ENCODE peak calls at places on chromosomes 12 and 14, in seven cellular contexts. One of them, this sample, is unnamed.

GRCh38 chr12:92739099-92739498 is 36.3 kb downstream of the PLEKHG7 start:
- DNase-seq in Panc1: no peak
- DNase-seq in lung: no peak
- DNase-seq in psoas muscle: peak; percentile 44
- DNase-seq in neural progenitor cell: peak; percentile 20
- DNase-seq in CD8-positive, alpha-beta T cell: no peak
- DNase-seq in breast epithelium: no peak
- DNase-seq in this sample: no peak

GRCh38 chr12:79547735-79548347 is 142.9 kb downstream of the PAWR start:
- DNase-seq in neural progenitor cell: peak; percentile 64
- DNase-seq in lung: no peak
- DNase-seq in psoas muscle: no peak
- DNase-seq in Panc1: peak; percentile 80
- DNase-seq in breast epithelium: no peak
- DNase-seq in CD8-positive, alpha-beta T cell: no peak
- DNase-seq in this sample: peak; percentile 79

GRCh38 chr12:110661337-110661972 is 27.5 kb downstream of the HVCN1 start:
- DNase-seq in CD8-positive, alpha-beta T cell: peak; percentile 38
- DNase-seq in neural progenitor cell: no peak
- DNase-seq in breast epithelium: no peak
- DNase-seq in psoas muscle: peak; percentile 58
- DNase-seq in lung: peak; percentile 33
- DNase-seq in Panc1: no peak
- DNase-seq in this sample: no peak

GRCh38 chr14:102392506-102392905 is 29.8 kb downstream of the TECPR2 start:
- DNase-seq in CD8-positive, alpha-beta T cell: no peak
- DNase-seq in Panc1: no peak
- DNase-seq in breast epithelium: no peak
- DNase-seq in psoas muscle: no peak
- DNase-seq in lung: no peak
- DNase-seq in neural progenitor cell: no peak
- DNase-seq in this sample: no peak

GRCh38 chr12:3246253-3246652 is 169.1 kb downstream of the TSPAN9 start:
- DNase-seq in Panc1: no peak
- DNase-seq in neural progenitor cell: no peak
- DNase-seq in CD8-positive, alpha-beta T cell: no peak
- DNase-seq in lung: no peak
- DNase-seq in breast epithelium: no peak
- DNase-seq in psoas muscle: no peak
- DNase-seq in this sample: no peak

GRCh38 chr12:68252077-68252476 is 1.3 kb downstream of the IL22 start:
- DNase-seq in lung: no peak
- DNase-seq in psoas muscle: no peak
- DNase-seq in neural progenitor cell: no peak
- DNase-seq in Panc1: no peak
- DNase-seq in breast epithelium: no peak
- DNase-seq in CD8-positive, alpha-beta T cell: no peak
- DNase-seq in this sample: no peak

GRCh38 chr12:25692115-25693035 is 139.3 kb upstream of the LMNTD1 start:
- DNase-seq in CD8-positive, alpha-beta T cell: no peak
- DNase-seq in breast epithelium: no peak
- DNase-seq in psoas muscle: no peak
- DNase-seq in Panc1: no peak
- DNase-seq in lung: no peak
- DNase-seq in neural progenitor cell: no peak
- DNase-seq in this sample: no peak

GRCh38 chr14:20093442-20093841 is 17.1 kb upstream of the OR4K17 start:
- DNase-seq in breast epithelium: no peak
- DNase-seq in neural progenitor cell: no peak
- DNase-seq in CD8-positive, alpha-beta T cell: no peak
- DNase-seq in lung: no peak
- DNase-seq in psoas muscle: no peak
- DNase-seq in Panc1: no peak
- DNase-seq in this sample: no peak

GRCh38 chr12:27937768-27938167 is 34.8 kb downstream of the PTHLH start:
- DNase-seq in neural progenitor cell: no peak
- DNase-seq in lung: no peak
- DNase-seq in CD8-positive, alpha-beta T cell: no peak
- DNase-seq in psoas muscle: no peak
- DNase-seq in breast epithelium: no peak
- DNase-seq in Panc1: no peak
- DNase-seq in this sample: no peak

GRCh38 chr12:124321040-124321481 is 26.2 kb downstream of the RFLNA start:
- DNase-seq in neural progenitor cell: peak; percentile 58
- DNase-seq in Panc1: peak; percentile 39
- DNase-seq in psoas muscle: peak; percentile 85
- DNase-seq in breast epithelium: peak; percentile 70
- DNase-seq in CD8-positive, alpha-beta T cell: peak; percentile 36
- DNase-seq in lung: peak; percentile 61
- DNase-seq in this sample: peak; percentile 52

GRCh38 chr12:93134893-93135285 is 205.8 kb upstream of the EEA1 start:
- DNase-seq in CD8-positive, alpha-beta T cell: no peak
- DNase-seq in lung: no peak
- DNase-seq in psoas muscle: no peak
- DNase-seq in Panc1: no peak
- DNase-seq in neural progenitor cell: no peak
- DNase-seq in breast epithelium: no peak
- DNase-seq in this sample: no peak

GRCh38 chr12:108316153-108316892 is 22.8 kb downstream of the CMKLR1 start:
- DNase-seq in Panc1: no peak
- DNase-seq in CD8-positive, alpha-beta T cell: no peak
- DNase-seq in breast epithelium: no peak
- DNase-seq in neural progenitor cell: peak; percentile 38
- DNase-seq in lung: no peak
- DNase-seq in psoas muscle: peak; percentile 37
- DNase-seq in this sample: no peak

GRCh38 chr12:120103044-120103338 is 13.6 kb downstream of the RAB35 start:
- DNase-seq in CD8-positive, alpha-beta T cell: no peak
- DNase-seq in psoas muscle: peak; percentile 48
- DNase-seq in breast epithelium: no peak
- DNase-seq in Panc1: no peak
- DNase-seq in lung: no peak
- DNase-seq in neural progenitor cell: no peak
- DNase-seq in this sample: no peak

GRCh38 chr12:9687228-9687627 is 17.7 kb downstream of the CLEC2D start:
- DNase-seq in breast epithelium: no peak
- DNase-seq in Panc1: no peak
- DNase-seq in psoas muscle: no peak
- DNase-seq in neural progenitor cell: peak; percentile 7
- DNase-seq in CD8-positive, alpha-beta T cell: no peak
- DNase-seq in lung: no peak
- DNase-seq in this sample: no peak

GRCh38 chr12:124617615-124618014 is 50.2 kb upstream of the NCOR2 start:
- DNase-seq in breast epithelium: peak; percentile 73
- DNase-seq in psoas muscle: no peak
- DNase-seq in lung: no peak
- DNase-seq in CD8-positive, alpha-beta T cell: no peak
- DNase-seq in neural progenitor cell: peak; percentile 67
- DNase-seq in Panc1: no peak
- DNase-seq in this sample: no peak

GRCh38 chr12:23944067-23944466 is 5.4 kb downstream of the SOX5 start:
- DNase-seq in breast epithelium: no peak
- DNase-seq in lung: no peak
- DNase-seq in Panc1: no peak
- DNase-seq in psoas muscle: no peak
- DNase-seq in neural progenitor cell: peak; percentile 69
- DNase-seq in CD8-positive, alpha-beta T cell: no peak
- DNase-seq in this sample: no peak

GRCh38 chr12:44317651-44318126 is 481.8 kb downstream of the TMEM117 start:
- DNase-seq in psoas muscle: no peak
- DNase-seq in lung: no peak
- DNase-seq in Panc1: peak; percentile 28
- DNase-seq in breast epithelium: no peak
- DNase-seq in neural progenitor cell: peak; percentile 65
- DNase-seq in CD8-positive, alpha-beta T cell: no peak
- DNase-seq in this sample: peak; percentile 25

GRCh38 chr12:30779178-30779577 is 24.4 kb upstream of the CAPRIN2 start:
- DNase-seq in CD8-positive, alpha-beta T cell: no peak
- DNase-seq in psoas muscle: no peak
- DNase-seq in lung: no peak
- DNase-seq in Panc1: no peak
- DNase-seq in neural progenitor cell: no peak
- DNase-seq in breast epithelium: no peak
- DNase-seq in this sample: no peak

GRCh38 chr12:30784508-30784907 is 29.8 kb upstream of the CAPRIN2 start:
- DNase-seq in neural progenitor cell: no peak
- DNase-seq in lung: no peak
- DNase-seq in Panc1: no peak
- DNase-seq in CD8-positive, alpha-beta T cell: no peak
- DNase-seq in psoas muscle: no peak
- DNase-seq in breast epithelium: no peak
- DNase-seq in this sample: no peak

GRCh38 chr12:30783946-30784345 is 29.2 kb upstream of the CAPRIN2 start:
- DNase-seq in CD8-positive, alpha-beta T cell: no peak
- DNase-seq in breast epithelium: no peak
- DNase-seq in lung: no peak
- DNase-seq in psoas muscle: no peak
- DNase-seq in neural progenitor cell: no peak
- DNase-seq in Panc1: no peak
- DNase-seq in this sample: no peak

GRCh38 chr12:30782316-30783173 is 27.8 kb upstream of the CAPRIN2 start:
- DNase-seq in Panc1: no peak
- DNase-seq in breast epithelium: no peak
- DNase-seq in CD8-positive, alpha-beta T cell: no peak
- DNase-seq in lung: no peak
- DNase-seq in neural progenitor cell: no peak
- DNase-seq in psoas muscle: peak; percentile 88
- DNase-seq in this sample: no peak

DNA sequence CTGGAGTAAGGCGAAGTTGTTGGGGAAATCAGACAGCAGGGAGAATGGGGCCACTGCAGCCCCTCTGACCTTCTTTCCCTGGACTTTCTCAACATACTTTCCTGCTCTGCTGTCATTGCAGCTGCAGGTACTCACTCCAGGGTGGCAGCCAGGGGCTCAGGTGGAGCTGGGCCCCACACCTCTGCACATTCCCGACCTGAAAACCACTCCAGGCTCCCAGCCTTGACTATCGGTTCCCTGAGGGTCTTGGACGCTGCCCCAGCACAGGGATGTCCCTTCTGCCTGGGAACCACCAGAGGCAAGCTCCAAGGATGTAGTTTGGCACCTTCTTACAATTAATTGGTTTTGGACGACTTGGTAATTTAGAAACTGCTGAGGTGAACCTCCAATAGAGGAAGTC is 24.8 kb upstream of the CAPRIN2 start:
- DNase-seq in lung: no peak
- DNase-seq in Panc1: no peak
- DNase-seq in breast epithelium: no peak
- DNase-seq in neural progenitor cell: no peak
- DNase-seq in psoas muscle: no peak
- DNase-seq in CD8-positive, alpha-beta T cell: no peak
- DNase-seq in this sample: no peak
- H3K9me3 ChIP-seq in lung: no peaks in the 10 kb centered on the region
- H3K9me3 ChIP-seq in Panc1: peaks cover 33% of the 10 kb centered on the region
- H3K9me3 ChIP-seq in breast epithelium: no peaks in the 10 kb centered on the region
- H3K9me3 ChIP-seq in neural progenitor cell: peaks cover 22% of the 10 kb centered on the region
- H3K9me3 ChIP-seq in psoas muscle: no peaks in the 10 kb centered on the region
- H3K9me3 ChIP-seq in CD8-positive, alpha-beta T cell: no peaks in the 10 kb centered on the region
- H3K9me3 ChIP-seq in this sample: no peaks in the 10 kb centered on the region

DNA sequence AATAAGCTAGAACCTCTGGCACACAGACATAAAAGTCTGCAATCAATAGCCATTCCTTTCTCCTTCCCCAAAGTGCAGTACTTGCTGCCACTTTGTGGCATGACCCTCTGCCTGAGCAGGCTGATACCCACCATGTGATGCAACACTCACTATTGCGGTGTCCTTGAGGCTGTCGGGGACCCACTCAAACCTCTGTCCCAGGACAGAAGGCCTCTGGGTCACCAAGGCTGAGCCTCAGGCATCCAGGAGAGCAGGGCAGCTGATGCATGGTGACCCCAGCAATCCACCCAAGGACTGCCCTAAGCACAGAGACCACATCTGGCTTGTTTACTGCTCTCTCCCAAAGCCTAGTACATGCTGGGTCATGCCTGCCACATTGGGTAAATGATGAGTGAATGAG is 114.2 kb downstream of the DPF3 start:
- DNase-seq in psoas muscle: no peak
- DNase-seq in Panc1: no peak
- DNase-seq in CD8-positive, alpha-beta T cell: no peak
- DNase-seq in neural progenitor cell: no peak
- DNase-seq in breast epithelium: no peak
- DNase-seq in lung: peak; percentile 13
- DNase-seq in this sample: no peak
- H3K27ac ChIP-seq in psoas muscle: no peak overlapping the region
- H3K27ac ChIP-seq in Panc1: no peak overlapping the region
- H3K27ac ChIP-seq in CD8-positive, alpha-beta T cell: no peak overlapping the region
- H3K27ac ChIP-seq in neural progenitor cell: no peak overlapping the region
- H3K27ac ChIP-seq in breast epithelium: no peak overlapping the region
- H3K27ac ChIP-seq in lung: no peak overlapping the region
- H3K27ac ChIP-seq in this sample: no peak overlapping the region

DNA sequence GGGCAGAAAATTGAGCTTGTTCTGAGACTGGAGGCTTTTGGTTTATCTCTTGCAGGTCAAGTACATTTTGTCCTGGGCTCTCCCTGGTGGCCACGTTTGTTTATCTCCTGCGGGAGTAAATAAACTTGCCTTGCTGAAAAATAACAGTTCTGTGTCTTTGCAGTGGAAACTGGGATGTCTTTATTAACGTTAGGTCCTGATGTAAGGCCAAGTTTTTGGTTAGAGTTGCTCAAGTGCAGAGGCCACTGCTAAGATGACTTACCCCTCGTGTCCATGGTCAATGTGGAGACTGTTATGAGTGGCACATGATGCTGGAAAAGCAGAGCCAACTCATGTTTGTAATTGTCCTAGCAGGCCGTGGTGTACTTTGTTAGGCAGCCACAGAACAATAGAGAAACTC is 3.8 kb downstream of the PTPN11 start:
- DNase-seq in lung: no peak
- DNase-seq in Panc1: no peak
- DNase-seq in psoas muscle: no peak
- DNase-seq in neural progenitor cell: no peak
- DNase-seq in CD8-positive, alpha-beta T cell: no peak
- DNase-seq in breast epithelium: no peak
- DNase-seq in this sample: no peak
- H3K4me1 ChIP-seq in lung: peaks cover 4% of the 10 kb centered on the region
- H3K4me1 ChIP-seq in Panc1: peaks cover 3% of the 10 kb centered on the region
- H3K4me1 ChIP-seq in psoas muscle: peaks cover 52% of the 10 kb centered on the region
- H3K4me1 ChIP-seq in neural progenitor cell: peaks cover 6% of the 10 kb centered on the region
- H3K4me1 ChIP-seq in CD8-positive, alpha-beta T cell: peaks cover 25% of the 10 kb centered on the region
- H3K4me1 ChIP-seq in breast epithelium: no peaks in the 10 kb centered on the region
- H3K4me1 ChIP-seq in this sample: no peaks in the 10 kb centered on the region

GRCh38 chr14:29410581-29410980 is 517.1 kb downstream of the PRKD1 start:
- DNase-seq in CD8-positive, alpha-beta T cell: no peak
- DNase-seq in psoas muscle: no peak
- DNase-seq in neural progenitor cell: no peak
- DNase-seq in breast epithelium: no peak
- DNase-seq in Panc1: no peak
- DNase-seq in lung: no peak
- DNase-seq in this sample: no peak
- H3K9me3 ChIP-seq in CD8-positive, alpha-beta T cell: no peaks in the 10 kb centered on the region
- H3K9me3 ChIP-seq in psoas muscle: no peaks in the 10 kb centered on the region
- H3K9me3 ChIP-seq in neural progenitor cell: peaks cover 13% of the 10 kb centered on the region
- H3K9me3 ChIP-seq in breast epithelium: no peaks in the 10 kb centered on the region
- H3K9me3 ChIP-seq in Panc1: no peaks in the 10 kb centered on the region
- H3K9me3 ChIP-seq in lung: peaks cover 5% of the 10 kb centered on the region
- H3K9me3 ChIP-seq in this sample: no peaks in the 10 kb centered on the region